ENCODE peak calls at places on chromosome 1, in ten cellular contexts. C, H, Y, J, K, Z, R, U, S and X are unnamed samples.

GRCh38 chr1:168760241-168760640 is 31.2 kb upstream of the DPT start:
- DNase-seq in C (no peak), H (no peak), Y (no peak), J (no peak), K (no peak), Z (no peak), R (no peak), U (no peak), S (no peak), X (no peak)

GRCh38 chr1:179817789-179818188 is 59.8 kb downstream of the TOR1AIP2 start:
- DNase-seq in C (no peak), H (peak), Y (no peak), J (peak), K (no peak), Z (peak), R (peak), U (no peak), S (peak), X (no peak)

GRCh38 chr1:46041974-46042373 is 90.5 kb downstream of the PIK3R3 start:
- DNase-seq in C (no peak), H (peak), Y (no peak), J (no peak), K (no peak), Z (no peak), R (no peak), U (no peak), S (no peak), X (no peak)

GRCh38 chr1:89454845-89455521 is 69.6 kb upstream of the LRRC8B start:
- DNase-seq in C (peak), H (peak), Y (no peak), J (peak), K (peak), Z (peak), R (peak), U (peak), S (peak), X (peak)

GRCh38 chr1:33468972-33469371 is 3.5 kb upstream of the ZSCAN20 start:
- DNase-seq in C (no peak), H (no peak), Y (no peak), J (no peak), K (no peak), Z (no peak), R (no peak), U (no peak), S (no peak), X (no peak)

GRCh38 chr1:225318706-225319575 is 108.9 kb downstream of the LBR start:
- DNase-seq in C (no peak), H (peak), Y (no peak), J (no peak), K (peak), Z (no peak), R (no peak), U (no peak), S (peak), X (peak)

GRCh38 chr1:209805341-209805781 is 581 bp downstream of the IRF6 start:
- DNase-seq in C (no peak), H (no peak), Y (no peak), J (no peak), K (no peak), Z (no peak), R (no peak), U (no peak), S (peak), X (peak)

GRCh38 chr1:218464871-218465270 is 119.7 kb downstream of the TGFB2 start:
- DNase-seq in C (no peak), H (peak), Y (no peak), J (no peak), K (no peak), Z (no peak), R (no peak), U (no peak), S (no peak), X (no peak)

GRCh38 chr1:177340601-177341067 is 169.9 kb downstream of the BRINP2 start:
- DNase-seq in C (no peak), H (no peak), Y (no peak), J (no peak), K (no peak), Z (peak), R (no peak), U (no peak), S (no peak), X (no peak)

GRCh38 chr1:185934476-185935189 is 200.4 kb downstream of the HMCN1 start:
- DNase-seq in C (no peak), H (peak), Y (no peak), J (no peak), K (no peak), Z (no peak), R (no peak), U (no peak), S (no peak), X (no peak)

GRCh38 chr1:100458925-100459814 is 78.8 kb upstream of the GPR88 start:
- DNase-seq in C (peak), H (peak), Y (peak), J (peak), K (peak), Z (peak), R (peak), U (peak), S (peak), X (peak)

GRCh38 chr1:1915911-1916835 is 1.1 kb downstream of the CALML6 start:
- DNase-seq in C (no peak), H (no peak), Y (no peak), J (peak), K (no peak), Z (no peak), R (no peak), U (no peak), S (peak), X (no peak)

GRCh38 chr1:201702936-201703335 is 126.0 kb upstream of the IPO9 start:
- DNase-seq in C (no peak), H (peak), Y (no peak), J (no peak), K (no peak), Z (peak), R (no peak), U (no peak), S (peak), X (no peak)

GRCh38 chr1:209235170-209235569 is 348.3 kb upstream of the CAMK1G start:
- DNase-seq in C (no peak), H (no peak), Y (no peak), J (no peak), K (no peak), Z (no peak), R (no peak), U (no peak), S (no peak), X (no peak)

GRCh38 chr1:209416009-209416408 is 167.5 kb upstream of the CAMK1G start:
- DNase-seq in C (peak), H (peak), Y (peak), J (no peak), K (no peak), Z (no peak), R (no peak), U (no peak), S (no peak), X (no peak)

GRCh38 chr1:39922139-39922757 is 20.5 kb upstream of the MYCL start:
- DNase-seq in C (no peak), H (no peak), Y (no peak), J (no peak), K (no peak), Z (no peak), R (no peak), U (peak), S (no peak), X (no peak)

GRCh38 chr1:70248729-70249128 is 27.5 kb downstream of the SRSF11 start:
- DNase-seq in C (no peak), H (no peak), Y (no peak), J (no peak), K (no peak), Z (no peak), R (no peak), U (no peak), S (no peak), X (no peak)
- TF ChIP-seq POLR2A in C (no peak), H (no peak), Y (no peak), J (no peak), K (no peak), Z (no peak), R (no peak), U (no peak), S (no peak), X (no peak)

GRCh38 chr1:25549273-25550154 is 6.1 kb downstream of the LDLRAP1 start:
- DNase-seq in C (peak), H (peak), Y (no peak), J (peak), K (peak), Z (no peak), R (no peak), U (no peak), S (peak), X (peak)
- TF ChIP-seq POLR2A in C (no peak), H (no peak), Y (no peak), J (no peak), K (no peak), Z (no peak), R (no peak), U (no peak), S (no peak), X (no peak)

DNA sequence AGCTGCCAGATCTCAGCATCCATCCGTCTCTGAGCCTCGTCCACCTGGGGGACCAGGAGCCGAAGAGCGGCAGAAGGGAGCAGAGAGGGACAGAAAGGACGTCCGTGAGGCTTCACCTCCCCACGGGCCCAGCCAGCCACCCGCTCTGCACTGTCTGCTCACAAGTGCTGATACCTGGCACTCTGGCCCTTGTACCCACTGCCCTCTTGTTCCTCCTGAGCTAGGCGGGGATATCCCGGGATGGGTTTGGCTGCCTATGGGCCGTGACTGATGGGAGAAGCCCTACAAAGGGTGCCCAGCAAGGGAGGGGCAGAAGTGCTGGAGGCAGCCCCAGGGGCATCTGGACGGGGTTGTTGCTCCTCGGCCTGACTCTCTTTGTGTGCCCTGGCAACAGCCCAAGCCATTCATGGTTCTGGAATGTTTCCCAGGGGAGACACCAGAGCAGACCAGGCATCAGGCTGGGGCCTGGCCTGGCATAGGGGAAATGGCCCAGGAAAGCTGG is 57.6 kb downstream of the LDLRAD2 start:
- DNase-seq in C (peak), H (peak), Y (peak), J (peak), K (peak), Z (peak), R (peak), U (peak), S (peak), X (no peak)
- TF ChIP-seq POLR2A in C (no peak), H (no peak), Y (no peak), J (no peak), K (no peak), Z (no peak), R (no peak), U (no peak), S (no peak), X (no peak)

GRCh38 chr1:32363713-32364112 is 1.4 kb downstream of the TSSK3 start:
- DNase-seq in C (no peak), H (no peak), Y (peak), J (no peak), K (no peak), Z (no peak), R (no peak), U (peak), S (no peak), X (no peak)
- TF ChIP-seq POLR2A in C (no peak), H (no peak), Y (no peak), J (no peak), K (no peak), Z (no peak), R (no peak), U (no peak), S (no peak), X (no peak)